ENCODE peak calls at places on chromosome 17, in four cellular contexts. N is lung, K is PC-3, Y is cardiac fibroblast. Z is an unnamed sample.

GRCh38 chr17:61294777-61295176 is 104.9 kb upstream of the TBX2 start:
- DNase-seq in N (no peak), K (peak), Y (peak), Z (peak)

GRCh38 chr17:37045271-37045946 is 96.7 kb downstream of the AATF start:
- DNase-seq in N (no peak), K (no peak), Y (no peak), Z (no peak)

GRCh38 chr17:48139948-48140347 is 32.4 kb downstream of the SNX11 start:
- DNase-seq in N (no peak), K (no peak), Y (no peak), Z (no peak)

GRCh38 chr17:78375401-78376079 is 2.9 kb upstream of the PGS1 start:
- DNase-seq in N (peak), K (peak), Y (peak), Z (peak)

GRCh38 chr17:37067555-37068111 is 118.9 kb downstream of the AATF start:
- DNase-seq in N (peak), K (peak), Y (peak), Z (peak)

GRCh38 chr17:75077072-75077489 is 10.7 kb upstream of the SLC16A5 start:
- DNase-seq in N (no peak), K (no peak), Y (no peak), Z (no peak)

GRCh38 chr17:50262001-50262794 is 12.1 kb upstream of the TMEM92 start:
- DNase-seq in N (no peak), K (no peak), Y (no peak), Z (no peak)

GRCh38 chr17:75048396-75048933 is 1.4 kb downstream of the KCTD2 start:
- DNase-seq in N (no peak), K (peak), Y (no peak), Z (peak)

GRCh38 chr17:41710472-41711090 is 1.6 kb upstream of the GAST start:
- DNase-seq in N (no peak), K (peak), Y (peak), Z (peak)

GRCh38 chr17:8162232-8162996 is at the start of gene VAMP2:
- DNase-seq in N (peak), K (peak), Y (peak), Z (peak)
- TF ChIP-seq CTCF in N (no peak), K (no peak), Y (no peak), Z (no peak)

DNA sequence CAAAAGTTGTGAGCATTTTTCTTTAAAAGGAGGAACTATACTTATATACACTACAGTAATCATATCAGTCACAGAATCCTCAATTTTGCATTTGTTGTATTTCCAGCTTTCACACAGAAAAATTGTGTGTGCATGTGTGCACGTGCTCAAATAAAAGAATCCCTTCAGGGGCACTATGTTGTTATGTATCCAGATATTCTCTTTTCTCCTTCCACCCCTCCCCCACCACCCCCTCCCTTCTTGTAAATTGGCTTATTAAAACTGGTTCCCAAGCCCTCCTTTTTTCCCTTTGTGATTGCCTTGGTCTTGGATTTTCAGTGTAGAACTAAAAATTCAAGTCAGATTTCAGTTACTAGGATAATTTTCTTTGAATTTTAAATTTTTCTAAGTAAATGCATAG is 86.4 kb downstream of the WNT3 start:
- DNase-seq in N (no peak), K (no peak), Y (no peak), Z (no peak)
- H3K4me3 ChIP-seq in N (no peak), K (no peak), Y (no peak), Z (no peak)

GRCh38 chr17:34081269-34081668 is 173.8 kb upstream of the CCL2 start:
- DNase-seq in N (no peak), K (peak), Y (peak), Z (no peak)
- TF ChIP-seq CTCF in N (no peak), K (peak), Y (peak), Z (peak)

DNA sequence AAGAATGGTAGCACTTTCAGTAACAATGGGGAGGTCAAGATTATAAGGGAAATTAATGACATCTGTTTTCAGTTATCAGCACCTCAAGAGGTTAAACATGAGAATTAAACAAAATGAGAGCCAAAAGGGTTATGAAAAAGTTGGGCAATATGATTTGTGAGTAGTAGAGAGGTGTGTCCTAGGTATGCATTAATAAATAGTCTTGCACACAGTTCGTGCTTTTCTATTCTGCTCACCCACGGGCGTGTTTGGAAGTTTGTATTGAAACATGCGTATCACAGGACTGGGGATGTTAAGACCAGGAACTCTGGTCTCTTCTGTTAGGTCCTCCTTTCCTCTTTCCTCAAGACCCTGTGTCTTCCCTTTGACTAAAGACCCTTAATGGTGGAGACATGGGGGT is 6.0 kb downstream of the BPTF start:
- DNase-seq in N (no peak), K (peak), Y (no peak), Z (no peak)
- H3K4me3 ChIP-seq in N (no peak), K (no peak), Y (no peak), Z (no peak)